ENCODE peak calls at places on chromosomes 6 and 20, in six cellular contexts. Y, Z, W, X, T and C are unnamed samples.

GRCh38 chr20:63696311-63696627 is 183 bp upstream of the TNFRSF6B start:
- DNase-seq in Z (no peak), X (peak; percentile 66), T (peak; percentile 41), W (no peak), Y (peak; percentile 64), C (no peak)

GRCh38 chr6:116210750-116211425 is 43.0 kb downstream of the TSPYL4 start:
- DNase-seq in Z (no peak), Y (no peak), T (peak; percentile 13), X (no peak), W (no peak), C (no peak)

GRCh38 chr6:71444222-71444621 is 155.6 kb downstream of the OGFRL1 start:
- DNase-seq in T (no peak), Z (no peak), W (no peak), X (no peak), Y (no peak), C (no peak)

GRCh38 chr20:38147751-38148150 is 17.3 kb downstream of the TGM2 start:
- DNase-seq in Z (no peak), Y (no peak), T (no peak), X (no peak), W (no peak), C (no peak)

GRCh38 chr20:8633366-8633765 is 435.5 kb upstream of the PLCB4 start:
- DNase-seq in W (no peak), T (no peak), Y (no peak), X (no peak), Z (no peak), C (no peak)

GRCh38 chr6:62392289-62392688 is 106.3 kb upstream of the KHDRBS2 start:
- DNase-seq in X (no peak), W (no peak), Y (no peak), Z (no peak), T (no peak), C (no peak)

GRCh38 chr6:87897581-87898147 is 150.0 kb upstream of the SPACA1 start:
- DNase-seq in X (no peak), T (no peak), W (no peak), Z (no peak), Y (no peak), C (no peak)

GRCh38 chr6:40477246-40478126 is 109.7 kb downstream of the LRFN2 start:
- DNase-seq in X (peak; percentile 60), T (peak; percentile 25), Y (no peak), Z (no peak), W (no peak), C (no peak)

GRCh38 chr6:31572041-31572911 is at the start of gene LTA:
- DNase-seq in Y (no peak), T (no peak), X (peak; percentile 83), W (no peak), Z (no peak), C (no peak)

GRCh38 chr6:88728756-88729155 is 234.7 kb downstream of the RNGTT start:
- DNase-seq in T (no peak), Z (no peak), W (no peak), Y (no peak), X (no peak), C (no peak)

GRCh38 chr6:131255911-131256310 is 120.6 kb downstream of the AKAP7 start:
- DNase-seq in X (no peak), W (no peak), T (no peak), Y (no peak), Z (no peak), C (no peak)

GRCh38 chr6:37607949-37608348 is 89.7 kb downstream of the MDGA1 start:
- DNase-seq in W (no peak), T (peak; percentile 30), Z (no peak), X (no peak), Y (no peak), C (no peak)

GRCh38 chr6:150846641-150847040 is 18.9 kb upstream of the MTHFD1L start:
- DNase-seq in W (no peak), X (no peak), Z (no peak), Y (no peak), T (no peak), C (no peak)

GRCh38 chr6:110875548-110876169 is 1.1 kb downstream of the AMD1 start:
- DNase-seq in X (peak; percentile 75), T (peak; percentile 75), Z (no peak), W (peak; percentile 53), Y (peak; percentile 62), C (peak; percentile 45)

GRCh38 chr6:499617-500016 is 108.1 kb downstream of the IRF4 start:
- DNase-seq in Y (no peak), W (no peak), T (no peak), X (no peak), Z (no peak), C (no peak)

GRCh38 chr6:154683756-154684523 is 49.3 kb upstream of the SCAF8 start:
- DNase-seq in X (no peak), W (no peak), T (no peak), Z (no peak), Y (peak; percentile 16), C (no peak)
- H3K4me3 ChIP-seq in X (no peak overlapping the region), W (no peak overlapping the region), T (no peak overlapping the region), Z (no peak overlapping the region), Y (no peak overlapping the region), C (no peak overlapping the region)

GRCh38 chr6:16244446-16244845 is 6.1 kb downstream of the GMPR start:
- DNase-seq in Y (no peak), Z (no peak), X (no peak), W (peak; percentile 73), T (no peak), C (no peak)

GRCh38 chr6:16248271-16248670 is 9.9 kb downstream of the GMPR start:
- DNase-seq in Y (no peak), Z (no peak), T (no peak), W (no peak), X (no peak), C (no peak)

GRCh38 chr6:16243055-16243454 is 4.7 kb downstream of the GMPR start:
- DNase-seq in Y (no peak), W (peak; percentile 41), T (no peak), Z (no peak), X (no peak), C (peak; percentile 40)

GRCh38 chr6:16243664-16244063 is 5.3 kb downstream of the GMPR start:
- DNase-seq in T (no peak), Y (no peak), Z (no peak), X (no peak), W (no peak), C (no peak)

DNA sequence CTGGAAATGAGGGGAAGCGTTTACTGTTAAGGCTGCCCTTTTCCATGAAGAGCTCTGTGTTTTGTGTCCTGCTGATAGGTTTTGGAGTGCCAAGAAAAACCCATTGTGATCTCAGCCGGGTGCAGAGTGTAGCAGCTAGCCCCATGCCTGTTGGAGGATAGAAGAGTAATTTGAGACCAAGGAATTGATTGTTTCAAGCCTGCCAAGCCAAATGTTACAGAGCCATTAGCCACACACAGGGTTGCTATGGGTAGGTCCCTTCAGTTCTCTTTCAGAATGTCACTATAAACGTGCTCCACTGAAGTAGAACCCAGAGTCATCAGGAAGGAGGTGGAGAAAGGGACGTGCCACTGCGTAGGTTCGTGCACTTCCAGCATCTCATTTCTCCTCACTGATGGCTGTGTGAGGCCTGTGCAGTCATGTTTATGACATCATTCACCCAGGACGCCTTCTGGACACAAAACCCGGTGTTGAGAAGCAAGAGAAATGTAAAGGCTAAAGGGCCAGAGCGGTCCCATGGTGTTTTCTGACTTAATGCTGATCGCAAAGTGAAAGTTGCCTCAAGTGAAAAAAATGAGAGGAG is 6.6 kb downstream of the GMPR start:
- DNase-seq in W (no peak), Z (no peak), T (peak; percentile 47), X (no peak), Y (no peak), C (peak; percentile 75)
- H3K27ac ChIP-seq in W (no peak overlapping the region), Z (no peak overlapping the region), T (peak overlapping the region; percentile 0), X (no peak overlapping the region), Y (no peak overlapping the region), C (peak overlapping the region; percentile 87)

GRCh38 chr6:130148181-130148580 is 74.6 kb downstream of the SAMD3 start:
- DNase-seq in Y (no peak), W (no peak), X (no peak), T (no peak), Z (no peak), C (no peak)
- TF ChIP-seq CTCF in Y (no peak), W (no peak), X (no peak), T (peak; percentile 19), Z (peak; percentile 32), C (no peak)

GRCh38 chr6:35067234-35067633 is 73.9 kb downstream of the TCP11 start:
- DNase-seq in Z (no peak), Y (no peak), W (no peak), X (no peak), T (no peak), C (no peak)

GRCh38 chr6:35068206-35068605 is 72.9 kb downstream of the TCP11 start:
- DNase-seq in Y (no peak), T (no peak), X (no peak), Z (no peak), W (no peak), C (no peak)

GRCh38 chr6:35070111-35070510 is 71.0 kb downstream of the TCP11 start:
- DNase-seq in T (no peak), X (no peak), Z (no peak), Y (no peak), W (no peak), C (no peak)

GRCh38 chr6:35069262-35069661 is 71.9 kb downstream of the TCP11 start:
- DNase-seq in X (no peak), W (no peak), T (no peak), Z (no peak), Y (no peak), C (no peak)

DNA sequence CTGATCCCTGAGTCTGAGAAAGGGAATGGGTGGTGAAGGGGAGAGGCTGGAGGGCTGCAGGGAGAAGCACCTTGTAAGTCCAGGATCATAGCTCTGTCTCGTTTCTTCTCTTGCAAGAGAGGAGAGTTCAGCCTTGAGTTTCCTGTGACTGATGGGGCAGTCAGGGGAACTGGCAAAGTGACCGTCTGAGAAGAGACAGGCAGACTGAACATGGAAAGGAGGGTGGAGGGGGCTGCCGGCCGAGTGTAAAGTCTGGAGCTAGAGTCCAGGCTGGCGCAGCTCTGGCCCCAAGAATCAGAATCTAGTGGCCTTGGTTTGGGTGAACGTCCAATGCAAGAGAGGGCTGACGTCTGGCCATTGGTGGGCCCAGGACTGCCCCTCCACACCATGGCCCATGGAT is 72.5 kb downstream of the TCP11 start:
- DNase-seq in Z (no peak), T (peak; percentile 51), W (no peak), X (no peak), Y (no peak), C (no peak)
- H3K4me3 ChIP-seq in Z (no peak overlapping the region), T (no peak overlapping the region), W (no peak overlapping the region), X (no peak overlapping the region), Y (no peak overlapping the region), C (no peak overlapping the region)

GRCh38 chr20:45306431-45306982 is at the start of gene RBPJL:
- DNase-seq in Y (no peak), Z (no peak), T (peak; percentile 42), X (peak; percentile 60), W (no peak), C (peak; percentile 64)
- H3K27ac ChIP-seq in Y (no peak within 1 kb of the TSS), Z (no peak within 1 kb of the TSS), T (no peak within 1 kb of the TSS), X (no peak within 1 kb of the TSS), W (no peak within 1 kb of the TSS), C (no peak within 1 kb of the TSS)

GRCh38 chr6:135088818-135089809 is 34.5 kb upstream of the HBS1L start:
- DNase-seq in Z (no peak), X (no peak), Y (no peak), T (no peak), W (no peak), C (no peak)
- TF ChIP-seq CTCF in Z (peak; percentile 38), X (peak; percentile 58), Y (peak; percentile 33), T (peak; percentile 58), W (no peak), C (no peak)

DNA sequence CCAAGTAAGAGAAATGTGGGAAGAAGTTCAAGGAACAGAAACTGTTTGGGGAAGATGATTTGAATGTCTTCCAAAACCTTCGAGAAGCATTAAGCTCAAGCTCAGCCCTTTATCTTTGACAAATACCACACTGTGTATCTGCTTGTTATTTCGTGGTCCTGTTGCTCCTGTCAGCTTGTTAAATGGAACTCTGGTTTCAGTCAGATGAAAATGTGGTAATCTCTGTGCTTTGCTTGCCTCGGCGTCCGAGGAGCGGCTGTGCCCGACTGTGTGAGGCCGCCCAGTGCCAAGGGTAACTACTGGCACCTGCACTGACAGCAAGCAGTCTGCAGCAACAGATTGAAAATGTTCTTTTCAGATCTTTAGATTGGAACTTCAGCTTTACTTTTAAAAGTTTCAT is 577.9 kb upstream of the FLRT3 start:
- DNase-seq in T (peak; percentile 49), W (peak; percentile 31), Y (no peak), Z (no peak), X (no peak), C (no peak)
- H3K4me3 ChIP-seq in T (no peak overlapping the region), W (no peak overlapping the region), Y (no peak overlapping the region), Z (no peak overlapping the region), X (no peak overlapping the region), C (no peak overlapping the region)